ENCODE peak calls at places on chromosomes 4 and X, in nine cellular contexts. P is AG10803, V is WTC11, F is HFF-Myc, W is Peyer's patch, I is bronchial epithelial cell, B is cardiac fibroblast, X is B cell, U is left lung. J is an unnamed sample.

GRCh38 chr4:143335979-143336827 is 473 bp upstream of the GAB1 start:
- DNase-seq in U (peak; percentile 94), X (peak; percentile 72), P (peak; percentile 85), V (peak; percentile 92), I (peak; percentile 70), B (peak; percentile 95), F (peak; percentile 81), W (peak; percentile 93), J (peak; percentile 44)

GRCh38 chrX:29478336-29479069 is 736.9 kb upstream of the MAGEB2 start:
- DNase-seq in I (peak; percentile 0), U (no peak), F (peak; percentile 4), B (peak; percentile 44), W (no peak), P (peak; percentile 24), X (no peak), V (peak; percentile 15), J (no peak)

GRCh38 chr4:185108669-185109068 is 34.4 kb upstream of the SLC25A4 start:
- DNase-seq in I (no peak), B (no peak), U (no peak), P (no peak), W (no peak), V (no peak), X (no peak), F (no peak), J (no peak)

GRCh38 chr4:154124539-154125255 is 335.8 kb upstream of the SFRP2 start:
- DNase-seq in I (peak; percentile 85), F (no peak), V (no peak), P (peak; percentile 94), X (no peak), W (no peak), U (no peak), B (peak; percentile 35), J (no peak)

GRCh38 chr4:69089388-69089787 is 6.9 kb upstream of the UGT2B7 start:
- DNase-seq in W (no peak), I (no peak), X (no peak), B (no peak), P (no peak), U (no peak), F (no peak), V (no peak), J (no peak)

GRCh38 chr4:54971474-54971950 is 153.9 kb downstream of the KDR start:
- DNase-seq in V (no peak), I (peak; percentile 65), W (no peak), X (no peak), B (peak; percentile 70), F (peak; percentile 10), P (peak; percentile 45), U (no peak), J (no peak)

GRCh38 chr4:121938282-121939092 is 13.4 kb downstream of the TRPC3 start:
- DNase-seq in B (no peak), V (no peak), I (no peak), X (no peak), U (no peak), P (no peak), W (no peak), F (no peak), J (no peak)

GRCh38 chrX:108359811-108360602 is 78.2 kb downstream of the COL4A6 start:
- DNase-seq in B (peak; percentile 6), X (no peak), W (no peak), U (no peak), F (no peak), V (no peak), I (no peak), P (no peak), J (no peak)

GRCh38 chr4:39319678-39320077 is 46.5 kb downstream of the RFC1 start:
- DNase-seq in X (no peak), U (no peak), P (peak; percentile 81), V (no peak), I (peak; percentile 98), F (peak; percentile 36), W (no peak), B (peak; percentile 82), J (no peak)

GRCh38 chr4:52102587-52102986 is 51.5 kb downstream of the SPATA18 start:
- DNase-seq in I (peak; percentile 97), P (no peak), W (no peak), F (no peak), X (no peak), V (no peak), B (no peak), U (no peak), J (no peak)

GRCh38 chr4:34939073-34939472 is 1305.2 kb downstream of the ARAP2 start:
- DNase-seq in B (no peak), W (no peak), V (no peak), U (no peak), F (no peak), P (no peak), X (no peak), I (no peak), J (no peak)

GRCh38 chrX:13064599-13065143 is 20.3 kb upstream of the FAM9C start:
- DNase-seq in V (no peak), F (no peak), W (no peak), B (peak; percentile 84), U (no peak), P (peak; percentile 93), X (no peak), I (peak; percentile 17), J (no peak)

GRCh38 chr4:73410916-73411730 is 7.0 kb downstream of the ALB start:
- DNase-seq in V (no peak), U (no peak), B (no peak), I (no peak), F (no peak), W (no peak), P (no peak), X (no peak), J (no peak)

GRCh38 chrX:40199704-40200103 is 101.9 kb upstream of the BCOR start:
- DNase-seq in P (peak; percentile 25), W (no peak), I (no peak), B (no peak), U (no peak), V (no peak), X (no peak), F (no peak), J (no peak)

GRCh38 chr4:153438916-153439756 is 27.0 kb upstream of the TMEM131L start:
- DNase-seq in V (no peak), I (no peak), W (no peak), F (no peak), B (no peak), X (peak; percentile 60), U (no peak), P (no peak), J (peak; percentile 38)

GRCh38 chrX:124216396-124217124 is 115.9 kb upstream of the TEX13D start:
- DNase-seq in V (peak; percentile 31), I (no peak), W (no peak), U (no peak), B (no peak), P (no peak), F (no peak), X (no peak), J (no peak)
- TF ChIP-seq CTCF in V (no peak), I (no peak), W (no peak), U (no peak), B (no peak), P (no peak), F (no peak), X (no peak), J (no peak)

GRCh38 chr4:113908829-113909228 is 70.6 kb downstream of the ARSJ start:
- DNase-seq in F (no peak), X (no peak), U (no peak), W (no peak), I (no peak), B (no peak), V (no peak), P (no peak), J (no peak)
- TF ChIP-seq CTCF in F (no peak), X (peak; percentile 18), U (no peak), W (no peak), I (no peak), B (no peak), V (no peak), P (peak; percentile 27), J (peak; percentile 40)

GRCh38 chr4:173258866-173259265 is 75.3 kb downstream of the HMGB2 start:
- DNase-seq in F (no peak), I (no peak), B (no peak), V (no peak), P (no peak), X (no peak), U (no peak), W (no peak), J (no peak)
- TF ChIP-seq CTCF in F (no peak), I (no peak), B (no peak), V (no peak), P (no peak), X (no peak), U (no peak), W (no peak), J (no peak)

GRCh38 chr4:150206981-150207380 is 128.7 kb downstream of the DCLK2 start:
- DNase-seq in P (no peak), F (no peak), U (no peak), I (no peak), W (no peak), B (no peak), X (no peak), V (no peak), J (no peak)

GRCh38 chr4:150207871-150208270 is 129.6 kb downstream of the DCLK2 start:
- DNase-seq in F (no peak), W (no peak), I (no peak), U (no peak), P (no peak), X (no peak), B (no peak), V (no peak), J (no peak)

GRCh38 chr4:150211016-150211415 is 132.8 kb downstream of the DCLK2 start:
- DNase-seq in I (no peak), P (peak; percentile 36), V (no peak), U (no peak), B (no peak), F (no peak), W (no peak), X (no peak), J (no peak)

GRCh38 chr4:150211821-150212445 is 133.7 kb downstream of the DCLK2 start:
- DNase-seq in V (no peak), W (no peak), B (no peak), U (no peak), I (no peak), P (peak; percentile 87), X (no peak), F (peak; percentile 71), J (no peak)

GRCh38 chr4:150209140-150209829 is 131.0 kb downstream of the DCLK2 start:
- DNase-seq in I (peak; percentile 52), B (peak; percentile 85), U (peak; percentile 51), F (peak; percentile 37), W (no peak), X (peak; percentile 39), V (peak; percentile 71), P (peak; percentile 64), J (no peak)
- TF ChIP-seq CTCF in I (peak; percentile 58), B (peak; percentile 75), U (peak; percentile 51), F (peak; percentile 67), W (peak; percentile 31), X (peak; percentile 64), V (no peak), P (peak; percentile 62), J (no peak)

GRCh38 chr4:139633661-139634060 is 32.0 kb upstream of the MGST2 start:
- DNase-seq in X (no peak), F (no peak), P (peak; percentile 29), B (peak; percentile 55), U (no peak), W (no peak), I (peak; percentile 33), V (peak; percentile 48), J (no peak)
- TF ChIP-seq CTCF in X (no peak), F (peak; percentile 40), P (peak; percentile 59), B (peak; percentile 68), U (no peak), W (peak; percentile 35), I (peak; percentile 63), V (peak; percentile 22), J (no peak)